ENCODE peak calls at places on chromosomes 2 and 18, in six cellular contexts. U is HCT116, E is GM23338, R is hepatocyte, G is OCI-LY7, F is MM.1S. I is an unnamed sample.

GRCh38 chr2:138722316-138722715 is 57.9 kb downstream of the NXPH2 start:
- DNase-seq in U (no peak), E (peak; percentile 24), R (no peak), G (no peak), F (no peak), I (no peak)

GRCh38 chr2:205684871-205685313 is 2.6 kb downstream of the NRP2 start:
- DNase-seq in U (no peak), E (peak; percentile 55), R (no peak), G (no peak), F (no peak), I (peak; percentile 52)

GRCh38 chr2:176999331-176999730 is 213.3 kb upstream of the HNRNPA3 start:
- DNase-seq in U (no peak), E (no peak), R (peak; percentile 6), G (no peak), F (no peak), I (no peak)

GRCh38 chr2:239919779-239920545 is 105.2 kb downstream of the NDUFA10 start:
- DNase-seq in U (no peak), E (no peak), R (no peak), G (no peak), F (no peak), I (no peak)

GRCh38 chr18:8153887-8154583 is 455.2 kb upstream of the RAB12 start:
- DNase-seq in U (no peak), E (no peak), R (no peak), G (no peak), F (no peak), I (no peak)

GRCh38 chr2:32647180-32647651 is 19.4 kb downstream of the TTC27 start:
- DNase-seq in U (no peak), E (no peak), R (no peak), G (no peak), F (no peak), I (no peak)

GRCh38 chr2:11990576-11990975 is 244.1 kb downstream of the LPIN1 start:
- DNase-seq in U (no peak), E (no peak), R (no peak), G (no peak), F (no peak), I (no peak)

GRCh38 chr2:105712166-105712915 is 32.4 kb upstream of the NCK2 start:
- DNase-seq in U (no peak), E (no peak), R (no peak), G (no peak), F (no peak), I (peak; percentile 13)

GRCh38 chr2:16071039-16071864 is 130.9 kb downstream of the MYCN start:
- DNase-seq in U (no peak), E (no peak), R (no peak), G (no peak), F (no peak), I (no peak)

GRCh38 chr2:241376808-241377207 is 20.7 kb downstream of the FARP2 start:
- DNase-seq in U (no peak), E (no peak), R (no peak), G (no peak), F (peak; percentile 35), I (no peak)

GRCh38 chr18:32351014-32351413 is 119.7 kb downstream of the GAREM1 start:
- DNase-seq in U (no peak), E (no peak), R (no peak), G (no peak), F (no peak), I (no peak)

GRCh38 chr2:103921161-103921560 is 932.8 kb upstream of the POU3F3 start:
- DNase-seq in U (no peak), E (no peak), R (no peak), G (no peak), F (no peak), I (no peak)

GRCh38 chr2:26516781-26517180 is 38.9 kb upstream of the OTOF start:
- DNase-seq in U (no peak), E (no peak), R (no peak), G (no peak), F (no peak), I (no peak)

GRCh38 chr18:36355511-36355910 is 58.0 kb downstream of the FHOD3 start:
- DNase-seq in U (no peak), E (no peak), R (no peak), G (no peak), F (no peak), I (no peak)

GRCh38 chr2:229731916-229732315 is 17.6 kb upstream of the DNER start:
- DNase-seq in U (no peak), E (no peak), R (no peak), G (no peak), F (peak; percentile 71), I (no peak)

GRCh38 chr2:46306320-46306719 is 9.1 kb downstream of the EPAS1 start:
- DNase-seq in U (peak; percentile 67), E (no peak), R (peak; percentile 63), G (no peak), F (no peak), I (no peak)

GRCh38 chr2:241463276-241464135 is 44.9 kb downstream of the STK25 start:
- DNase-seq in U (no peak), E (no peak), R (no peak), G (no peak), F (no peak), I (no peak)

GRCh38 chr2:187553908-187554703 is at the start of gene TFPI:
- DNase-seq in U (no peak), E (peak; percentile 47), R (peak; percentile 62), G (no peak), F (no peak), I (peak; percentile 53)

GRCh38 chr2:64524604-64525322 is 635 bp downstream of the AFTPH start:
- DNase-seq in U (no peak), E (peak; percentile 67), R (peak; percentile 60), G (peak; percentile 59), F (peak; percentile 42), I (peak; percentile 78)

GRCh38 chr2:100365434-100365833 is 43.1 kb upstream of the LONRF2 start:
- DNase-seq in U (peak; percentile 86), E (no peak), R (peak; percentile 67), G (no peak), F (no peak), I (no peak)

GRCh38 chr2:111883661-111884591 is at the start of gene ANAPC1:
- DNase-seq in U (peak; percentile 61), E (peak; percentile 96), R (peak; percentile 94), G (peak; percentile 92), F (peak; percentile 89), I (peak; percentile 95)
- TF ChIP-seq CTCF in U (no peak), E (peak; percentile 11), R (no peak), G (no peak), F (no peak), I (peak; percentile 17)

GRCh38 chr2:96870631-96871255 is 863 bp upstream of the SEMA4C start:
- DNase-seq in U (no peak), E (peak; percentile 34), R (peak; percentile 58), G (no peak), F (no peak), I (no peak)
- TF ChIP-seq EZH2phosphoT487 in U (no peak), E (no peak), R (no peak), G (no peak), F (no peak), I (no peak)

DNA sequence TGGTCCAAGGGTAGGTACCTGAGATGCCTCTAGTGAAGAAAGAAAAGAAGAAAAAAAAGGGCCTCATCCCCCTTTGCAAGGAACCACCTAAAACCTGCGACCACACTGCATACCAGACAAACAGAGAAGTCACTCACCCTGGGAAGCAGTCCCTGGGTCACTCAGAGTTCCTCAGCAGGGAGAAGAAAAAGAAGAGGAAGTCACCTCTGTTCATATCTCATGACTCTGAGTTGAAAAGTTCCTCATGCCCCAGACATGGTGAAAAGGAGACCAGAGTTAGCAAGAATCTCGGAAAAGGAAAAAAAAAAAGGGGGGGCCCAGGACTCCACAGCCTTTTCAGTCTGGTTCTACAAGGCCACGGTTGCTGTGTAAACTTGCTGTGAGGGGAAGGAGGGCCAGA is 478.4 kb upstream of the NRXN1 start:
- DNase-seq in U (no peak), E (no peak), R (no peak), G (no peak), F (no peak), I (no peak)
- H2AFZ ChIP-seq in U (no peak overlapping the region), E (no peak overlapping the region), R (no peak overlapping the region), G (no peak overlapping the region), F (peak overlapping the region; percentile 43), I (no peak overlapping the region)

DNA sequence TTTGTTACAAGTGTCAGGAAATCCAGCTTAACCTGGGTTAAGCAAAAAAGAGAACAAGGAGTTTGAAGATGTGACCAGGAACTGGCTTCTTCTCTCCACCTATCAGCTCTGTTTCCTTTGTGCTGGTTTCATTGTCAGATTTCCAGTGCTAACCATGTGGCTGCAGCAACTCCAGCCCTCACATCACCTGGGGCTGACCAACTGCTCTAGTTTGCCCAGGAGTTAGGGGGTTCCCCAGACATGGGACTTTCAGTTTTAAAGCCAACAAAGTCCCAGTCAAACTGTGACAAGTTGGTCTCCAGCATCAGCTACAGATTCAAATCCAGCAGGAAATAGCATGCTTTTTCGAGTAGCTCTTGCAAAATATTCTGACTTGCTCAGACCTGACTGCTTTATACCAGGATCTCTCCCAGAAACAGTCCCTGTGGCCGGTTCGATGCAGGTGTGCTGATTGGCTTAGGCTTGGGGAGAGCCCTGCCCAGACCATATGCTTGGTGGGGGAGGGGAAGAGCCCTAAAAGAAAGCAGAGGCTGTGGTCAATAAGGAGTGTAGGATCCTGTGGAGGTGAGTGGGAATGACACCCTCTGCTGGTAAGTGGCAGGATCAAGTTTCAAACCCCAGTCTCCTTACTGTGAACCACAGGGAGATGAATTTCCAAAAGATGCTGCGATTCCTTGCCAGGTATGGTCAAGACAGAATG is 49.5 kb downstream of the KCNE4 start:
- DNase-seq in U (peak; percentile 73), E (peak; percentile 91), R (peak; percentile 54), G (peak; percentile 16), F (peak; percentile 77), I (peak; percentile 55)
- TF ChIP-seq CTCF in U (peak; percentile 69), E (peak; percentile 66), R (peak; percentile 44), G (peak; percentile 63), F (peak; percentile 46), I (peak; percentile 58)

GRCh38 chr18:46053368-46054095 is 18.5 kb downstream of the PSTPIP2 start:
- DNase-seq in U (no peak), E (no peak), R (no peak), G (no peak), F (no peak), I (no peak)

GRCh38 chr18:46050268-46050667 is 21.8 kb downstream of the PSTPIP2 start:
- DNase-seq in U (no peak), E (no peak), R (no peak), G (no peak), F (no peak), I (no peak)

GRCh38 chr18:46055841-46056240 is 16.2 kb downstream of the PSTPIP2 start:
- DNase-seq in U (no peak), E (no peak), R (no peak), G (no peak), F (peak; percentile 32), I (no peak)

GRCh38 chr18:46054956-46055831 is 16.9 kb downstream of the PSTPIP2 start:
- DNase-seq in U (no peak), E (no peak), R (no peak), G (no peak), F (peak; percentile 23), I (no peak)

GRCh38 chr18:46051731-46052461 is 20.2 kb downstream of the PSTPIP2 start:
- DNase-seq in U (no peak), E (no peak), R (peak; percentile 78), G (no peak), F (no peak), I (no peak)
- TF ChIP-seq EZH2phosphoT487 in U (no peak), E (no peak), R (no peak), G (no peak), F (no peak), I (no peak)

I was measured in neural progenitor cell.